ENCODE peak calls at places on chromosome 14, in seven cellular contexts. J, U, O, S, E, F and Y are unnamed samples.

GRCh38 chr14:61231810-61232209 is 49.3 kb downstream of the TMEM30B start:
- DNase-seq in U (no peak), F (no peak), E (no peak), S (no peak), J (no peak), O (no peak), Y (no peak)

GRCh38 chr14:94640721-94641631 is 28.8 kb downstream of the SERPINA3 start:
- DNase-seq in F (no peak), O (no peak), U (no peak), E (no peak), S (no peak), J (peak), Y (no peak)

GRCh38 chr14:67520482-67520881 is 12.6 kb upstream of the PLEKHH1 start:
- DNase-seq in U (no peak), J (no peak), E (no peak), F (no peak), S (no peak), O (no peak), Y (no peak)

GRCh38 chr14:94768521-94769412 is 1.1 kb downstream of the GSC start:
- DNase-seq in O (no peak), E (no peak), U (no peak), J (no peak), S (no peak), F (no peak), Y (no peak)

GRCh38 chr14:94026886-94027469 is 838 bp downstream of the OTUB2 start:
- DNase-seq in F (no peak), U (no peak), O (no peak), J (no peak), E (no peak), S (no peak), Y (no peak)

GRCh38 chr14:24858052-24858451 is 191.9 kb downstream of the STXBP6 start:
- DNase-seq in F (no peak), O (no peak), S (no peak), J (no peak), E (no peak), U (no peak), Y (no peak)

GRCh38 chr14:99412122-99413061 is 68.3 kb downstream of the SETD3 start:
- DNase-seq in J (peak), U (no peak), O (peak), S (no peak), F (no peak), E (no peak), Y (no peak)

GRCh38 chr14:105477659-105478623 is 3.3 kb downstream of the CRIP2 start:
- DNase-seq in J (no peak), S (no peak), U (no peak), E (peak), O (no peak), F (no peak), Y (no peak)

GRCh38 chr14:22551597-22551982 is 37.4 kb downstream of the DAD1 start:
- DNase-seq in O (no peak), E (no peak), F (no peak), J (no peak), S (no peak), U (no peak), Y (no peak)

GRCh38 chr14:104445832-104446381 is 133.7 kb upstream of the C14orf180 start:
- DNase-seq in U (no peak), J (no peak), F (peak), S (no peak), E (peak), O (no peak), Y (no peak)

GRCh38 chr14:103361868-103362267 is 23.3 kb upstream of the MARK3 start:
- DNase-seq in J (peak), E (no peak), O (peak), U (no peak), S (no peak), F (no peak), Y (no peak)

GRCh38 chr14:94483071-94483451 is 7.1 kb upstream of the SERPINA9 start:
- DNase-seq in O (no peak), S (peak), F (no peak), E (no peak), J (no peak), U (no peak), Y (no peak)

GRCh38 chr14:34103176-34103575 is 152.3 kb upstream of the EGLN3 start:
- DNase-seq in O (peak), J (no peak), S (no peak), U (no peak), E (no peak), F (no peak), Y (no peak)

GRCh38 chr14:79051009-79051710 is 881.0 kb downstream of the NRXN3 start:
- DNase-seq in E (no peak), O (no peak), J (no peak), S (no peak), U (no peak), F (no peak), Y (no peak)

GRCh38 chr14:24662753-24663152 is 28.8 kb upstream of the GZMB start:
- DNase-seq in S (no peak), J (no peak), U (no peak), F (no peak), E (no peak), O (no peak), Y (no peak)

GRCh38 chr14:50545618-50546017 is 13.2 kb upstream of the MAP4K5 start:
- DNase-seq in J (peak), S (no peak), F (peak), E (no peak), O (peak), U (peak), Y (no peak)

GRCh38 chr14:63245893-63246292 is 41.6 kb downstream of the RHOJ start:
- DNase-seq in U (no peak), S (no peak), O (peak), E (no peak), F (no peak), J (peak), Y (no peak)

GRCh38 chr14:81402123-81402495 is 2.0 kb upstream of the STON2 start:
- DNase-seq in U (no peak), E (no peak), S (no peak), O (peak), J (peak), F (no peak), Y (no peak)

GRCh38 chr14:94775875-94776217 is 5.9 kb upstream of the GSC start:
- DNase-seq in O (peak), F (no peak), S (no peak), J (peak), E (no peak), U (no peak), Y (no peak)

GRCh38 chr14:63470877-63471565 is 72.2 kb downstream of the PPP2R5E start:
- DNase-seq in F (no peak), J (peak), E (no peak), S (peak), U (no peak), O (peak), Y (no peak)

GRCh38 chr14:75861161-75861621 is 120.6 kb downstream of the TGFB3 start:
- DNase-seq in E (no peak), F (no peak), J (peak), S (no peak), U (no peak), O (peak), Y (no peak)

GRCh38 chr14:104506461-104507253 is 72.9 kb upstream of the C14orf180 start:
- DNase-seq in E (no peak), F (no peak), U (no peak), J (no peak), S (no peak), O (no peak), Y (no peak)

GRCh38 chr14:58749066-58749669 is 111.4 kb downstream of the DACT1 start:
- DNase-seq in O (peak), U (no peak), F (no peak), E (peak), S (peak), J (peak), Y (no peak)

GRCh38 chr14:59150990-59151389 is 37.5 kb upstream of the DAAM1 start:
- DNase-seq in E (no peak), U (no peak), F (no peak), J (no peak), S (peak), O (no peak), Y (no peak)

GRCh38 chr14:83594874-83595273 is 1935.1 kb upstream of the FLRT2 start:
- DNase-seq in S (no peak), E (no peak), U (no peak), J (no peak), F (no peak), O (no peak), Y (no peak)

GRCh38 chr14:103052407-103052806 is 4.9 kb downstream of the CDC42BPB start:
- DNase-seq in J (no peak), S (no peak), F (no peak), O (no peak), E (no peak), U (no peak), Y (no peak)

GRCh38 chr14:85416771-85417170 is 113.2 kb upstream of the FLRT2 start:
- DNase-seq in E (no peak), F (no peak), U (no peak), J (peak), O (peak), S (no peak), Y (no peak)

GRCh38 chr14:83535396-83535906 is 1994.5 kb upstream of the FLRT2 start:
- DNase-seq in O (no peak), F (no peak), J (no peak), U (no peak), E (no peak), S (no peak), Y (no peak)

GRCh38 chr14:65222434-65222833 is 120.1 kb upstream of the MAX start:
- DNase-seq in S (no peak), U (no peak), E (peak), F (no peak), O (peak), J (peak), Y (no peak)

GRCh38 chr14:24080888-24081738 is 9.8 kb downstream of the CPNE6 start:
- DNase-seq in E (peak), F (no peak), S (peak), O (peak), U (no peak), J (peak), Y (peak)

GRCh38 chr14:42921876-42922275 is 1315.2 kb downstream of the LRFN5 start:
- DNase-seq in E (no peak), S (no peak), F (no peak), O (no peak), U (no peak), J (no peak), Y (no peak)

GRCh38 chr14:105891631-105892452 is 365.5 kb downstream of the TMEM121 start:
- DNase-seq in O (no peak), F (no peak), S (no peak), U (no peak), J (no peak), E (peak), Y (no peak)

GRCh38 chr14:94907626-94908261 is 137.8 kb upstream of the GSC start:
- DNase-seq in S (no peak), F (no peak), U (peak), E (peak), O (no peak), J (peak), Y (no peak)

GRCh38 chr14:104388631-104389325 is 190.8 kb upstream of the C14orf180 start:
- DNase-seq in U (no peak), O (no peak), E (no peak), F (no peak), S (no peak), J (no peak), Y (no peak)

GRCh38 chr14:102215071-102215470 is 75.4 kb downstream of the WDR20 start:
- DNase-seq in E (no peak), U (peak), S (no peak), O (peak), F (no peak), J (no peak), Y (no peak)

GRCh38 chr14:52413729-52414453 is 99.8 kb downstream of the PTGER2 start:
- DNase-seq in J (peak), U (peak), S (peak), O (peak), F (no peak), E (no peak), Y (no peak)
- H3K4me3 ChIP-seq in J (no peak), U (peak), S (no peak), O (peak), F (no peak), E (no peak), Y (no peak)

GRCh38 chr14:74296037-74296467 is 6.7 kb downstream of the ABCD4 start:
- DNase-seq in E (no peak), F (no peak), O (no peak), J (no peak), U (no peak), S (no peak), Y (no peak)
- TF ChIP-seq CTCF in E (no peak), F (no peak), O (no peak), J (no peak), U (no peak), S (no peak), Y (no peak)

DNA sequence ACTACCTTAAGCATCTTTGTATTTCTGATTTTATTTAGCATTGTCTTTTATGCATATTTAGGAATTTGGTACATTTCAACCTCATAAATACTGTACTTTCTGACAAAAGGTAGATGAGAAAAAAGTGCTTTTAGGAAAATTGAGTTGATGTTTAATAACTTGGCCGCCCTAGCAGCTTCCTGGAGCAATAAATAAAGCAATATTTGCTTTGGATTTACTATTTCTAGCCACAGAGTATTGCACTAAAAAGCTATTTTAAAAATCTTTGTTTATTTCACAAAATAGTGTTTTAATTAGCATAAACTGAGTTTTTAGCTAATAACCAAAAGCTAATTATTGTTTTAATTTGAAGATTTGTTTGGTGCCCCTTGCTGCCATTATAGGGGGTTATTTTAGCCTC is 9.5 kb downstream of the PAPOLA start:
- DNase-seq in J (no peak), E (no peak), F (no peak), U (no peak), S (no peak), O (no peak), Y (no peak)
- H3K4me3 ChIP-seq in J (no peak), E (no peak), F (no peak), U (no peak), S (no peak), O (no peak), Y (no peak)

DNA sequence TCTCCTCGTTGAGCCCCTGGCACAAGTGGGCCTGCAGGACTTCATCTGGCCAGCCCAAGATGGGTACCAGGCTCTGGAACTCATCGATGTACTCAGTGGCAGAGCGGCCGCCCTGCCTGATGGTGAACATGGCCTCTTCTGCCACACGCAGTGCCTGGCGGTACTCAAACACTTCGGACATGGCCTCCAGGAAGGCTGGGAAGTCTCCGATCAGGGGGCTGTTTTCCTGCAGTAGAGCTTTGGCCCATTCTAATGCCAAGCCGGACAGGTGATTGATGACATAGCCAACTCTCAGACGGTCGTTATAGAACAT is 19.8 kb downstream of the RTL1 start:
- DNase-seq in F (no peak), U (no peak), O (no peak), S (no peak), J (no peak), E (peak), Y (no peak)
- TF ChIP-seq CTCF in F (no peak), U (no peak), O (no peak), S (no peak), J (no peak), E (no peak), Y (no peak)